ENCODE peak calls at places on chromosomes 2 and 18, in seven cellular contexts. M is neuronal stem cell, S is H9, E is IMR-90, D is mesenchymal stem cell, Q is H1, A is mesendoderm. T is an unnamed sample.

GRCh38 chr2:151810506-151810905 is 17.7 kb downstream of the ARL5A start:
- DNase-seq in M (no peak), S (no peak), E (no peak), D (no peak), Q (no peak), A (no peak), T (no peak)

GRCh38 chr18:44170208-44170880 is 510.3 kb upstream of the SETBP1 start:
- DNase-seq in M (no peak), S (no peak), E (no peak), D (peak; percentile 64), Q (no peak), A (no peak), T (no peak)

GRCh38 chr2:1207962-1208510 is 205.2 kb upstream of the TPO start:
- DNase-seq in M (no peak), S (no peak), E (no peak), D (no peak), Q (no peak), A (no peak), T (no peak)

GRCh38 chr2:42116195-42117181 is 52.7 kb upstream of the EML4 start:
- DNase-seq in M (no peak), S (no peak), E (peak; percentile 70), D (peak; percentile 38), Q (no peak), A (no peak), T (no peak)

GRCh38 chr18:3044931-3045698 is 32.2 kb upstream of the LPIN2 start:
- DNase-seq in M (no peak), S (no peak), E (no peak), D (no peak), Q (no peak), A (no peak), T (peak; percentile 6)

GRCh38 chr18:62324917-62325805 is at the start of gene TNFRSF11A:
- DNase-seq in M (no peak), S (peak; percentile 77), E (no peak), D (peak; percentile 4), Q (peak; percentile 89), A (peak; percentile 62), T (no peak)

GRCh38 chr2:225270861-225271260 is 128.6 kb upstream of the NYAP2 start:
- DNase-seq in M (no peak), S (no peak), E (peak; percentile 53), D (peak; percentile 72), Q (no peak), A (peak; percentile 23), T (peak; percentile 43)

GRCh38 chr2:222989431-222989830 is 62.6 kb upstream of the KCNE4 start:
- DNase-seq in M (no peak), S (no peak), E (no peak), D (no peak), Q (no peak), A (no peak), T (no peak)

GRCh38 chr18:49016648-49017539 is 66.1 kb upstream of the SMAD7 start:
- DNase-seq in M (peak; percentile 40), S (peak; percentile 76), E (peak; percentile 83), D (peak; percentile 90), Q (peak; percentile 54), A (peak; percentile 97), T (peak; percentile 76)

GRCh38 chr2:225086439-225086838 is 44.2 kb upstream of the DOCK10 start:
- DNase-seq in M (no peak), S (no peak), E (no peak), D (no peak), Q (no peak), A (no peak), T (no peak)

DNA sequence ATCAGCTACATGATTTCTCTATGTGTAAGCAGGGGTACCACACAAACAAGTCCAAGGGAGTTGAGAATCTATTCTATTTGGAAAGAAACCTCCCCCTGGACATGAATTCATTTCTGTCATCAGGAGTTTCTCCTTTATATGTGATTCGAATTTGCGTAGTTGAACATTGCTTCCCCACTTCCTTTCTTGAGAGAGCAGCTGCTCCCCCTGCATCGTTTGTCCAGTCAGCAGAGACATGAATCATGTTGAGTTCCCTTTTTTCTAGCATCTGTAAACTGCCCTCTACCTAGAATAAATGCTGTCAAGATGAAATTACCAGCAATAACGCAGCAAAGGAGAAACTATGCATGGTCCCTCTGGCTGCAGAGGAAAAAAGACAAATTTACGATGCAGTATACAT is 73.8 kb downstream of the KIF5C start:
- DNase-seq in M (no peak), S (no peak), E (no peak), D (no peak), Q (no peak), A (no peak), T (no peak)
- H2BK5ac ChIP-seq in M (no peak overlapping the region), S (no peak overlapping the region), E (no peak overlapping the region), D (no peak overlapping the region), Q (no peak overlapping the region), A (no peak overlapping the region), T (no peak overlapping the region)

GRCh38 chr2:70889716-70890037 is 46.0 kb upstream of the ATP6V1B1 start:
- DNase-seq in M (no peak), S (no peak), E (no peak), D (no peak), Q (peak; percentile 38), A (no peak), T (no peak)
- H2BK5ac ChIP-seq in M (no peak overlapping the region), S (no peak overlapping the region), E (no peak overlapping the region), D (no peak overlapping the region), Q (no peak overlapping the region), A (no peak overlapping the region), T (no peak overlapping the region)

GRCh38 chr2:7524211-7524594 is 607.0 kb downstream of the RNF144A start:
- DNase-seq in M (no peak), S (no peak), E (no peak), D (no peak), Q (no peak), A (no peak), T (no peak)
- H2BK5ac ChIP-seq in M (no peak overlapping the region), S (no peak overlapping the region), E (no peak overlapping the region), D (no peak overlapping the region), Q (no peak overlapping the region), A (no peak overlapping the region), T (no peak overlapping the region)

DNA sequence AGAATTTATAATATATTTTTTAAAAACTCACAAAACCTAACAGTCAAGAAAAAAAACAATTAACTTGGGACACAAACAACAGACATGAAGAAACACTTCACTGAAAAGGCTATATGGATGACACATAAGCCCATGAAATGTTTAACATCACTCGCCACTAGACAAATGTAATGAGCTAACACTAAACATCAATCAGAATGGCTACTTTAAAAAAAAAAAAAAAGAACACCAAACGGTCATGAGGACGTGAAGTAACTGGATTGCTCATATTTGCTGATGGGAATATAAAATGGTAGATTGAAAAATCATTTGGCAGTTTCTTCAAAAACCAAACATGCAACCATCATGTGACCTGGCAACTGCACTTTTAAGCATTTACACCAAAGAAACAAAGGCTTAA is 97.2 kb upstream of the RGPD4 start:
- DNase-seq in M (no peak), S (no peak), E (no peak), D (peak; percentile 10), Q (no peak), A (no peak), T (no peak)
- H2BK5ac ChIP-seq in M (no peak overlapping the region), S (no peak overlapping the region), E (no peak overlapping the region), D (no peak overlapping the region), Q (no peak overlapping the region), A (no peak overlapping the region), T (no peak overlapping the region)

GRCh38 chr2:181313845-181314244 is 143.3 kb upstream of the ITGA4 start:
- DNase-seq in M (no peak), S (no peak), E (no peak), D (no peak), Q (no peak), A (no peak), T (no peak)

GRCh38 chr2:181319291-181319690 is 137.9 kb upstream of the ITGA4 start:
- DNase-seq in M (no peak), S (no peak), E (no peak), D (no peak), Q (no peak), A (no peak), T (no peak)

GRCh38 chr2:181317511-181317910 is 139.7 kb upstream of the ITGA4 start:
- DNase-seq in M (no peak), S (no peak), E (no peak), D (no peak), Q (no peak), A (no peak), T (no peak)

GRCh38 chr2:181320638-181321037 is 136.5 kb upstream of the ITGA4 start:
- DNase-seq in M (no peak), S (no peak), E (no peak), D (no peak), Q (no peak), A (no peak), T (no peak)

GRCh38 chr2:181318504-181319280 is 138.5 kb upstream of the ITGA4 start:
- DNase-seq in M (no peak), S (no peak), E (no peak), D (no peak), Q (no peak), A (peak; percentile 25), T (peak; percentile 16)
- H2BK5ac ChIP-seq in M (no peak overlapping the region), S (no peak overlapping the region), E (no peak overlapping the region), D (no peak overlapping the region), Q (no peak overlapping the region), A (no peak overlapping the region), T (no peak overlapping the region)

GRCh38 chr2:55051026-55051866 is 995 bp upstream of the RTN4 start:
- DNase-seq in M (peak; percentile 51), S (peak; percentile 48), E (peak; percentile 100), D (peak; percentile 99), Q (no peak), A (peak; percentile 97), T (peak; percentile 97)
- H2BK5ac ChIP-seq in M (no peak overlapping the region), S (no peak overlapping the region), E (peak overlapping the region; percentile 99), D (peak overlapping the region; percentile 91), Q (peak overlapping the region; percentile 79), A (peak overlapping the region; percentile 94), T (peak overlapping the region; percentile 80)

T was measured in trophoblast cell.